ENCODE peak calls at places on chromosomes 5 and 9, in five cellular contexts. Y is LNCaP clone FGC; W is NCI-H748 treated with DMSO at 0.1 percent for 48 hours; E is activated naive CD4-positive, alpha-beta T cell treated with anti-CD3 and anti-CD28 coated beads for 36 hours; O is T follicular helper cell. Z is an unnamed sample.

GRCh38 chr5:91955610-91956009 is 572.5 kb upstream of the ARRDC3 start:
- DNase-seq in Y (no peak), W (no peak), E (no peak), O (no peak), Z (no peak)

GRCh38 chr5:172482156-172483020 is 28.1 kb upstream of the SH3PXD2B start:
- DNase-seq in Y (no peak), W (no peak), E (no peak), O (no peak), Z (no peak)

GRCh38 chr5:104430977-104431620 is 868.5 kb upstream of the NUDT12 start:
- DNase-seq in Y (no peak), W (no peak), E (no peak), O (no peak), Z (no peak)

GRCh38 chr5:143985832-143986485 is 174.0 kb downstream of the HMHB1 start:
- DNase-seq in Y (no peak), W (no peak), E (no peak), O (no peak), Z (no peak)

GRCh38 chr5:107296572-107296971 is 374.2 kb downstream of the EFNA5 start:
- DNase-seq in Y (no peak), W (peak), E (no peak), O (no peak), Z (no peak)

GRCh38 chr5:65769539-65769938 is 47.5 kb downstream of the NLN start:
- DNase-seq in Y (no peak), W (no peak), E (no peak), O (no peak), Z (no peak)

GRCh38 chr5:150053231-150053626 is 33.1 kb downstream of the CSF1R start:
- DNase-seq in Y (no peak), W (no peak), E (no peak), O (no peak), Z (no peak)

GRCh38 chr5:146588806-146589355 is 72.9 kb upstream of the GPR151 start:
- DNase-seq in Y (no peak), W (no peak), E (no peak), O (no peak), Z (no peak)

GRCh38 chr9:83312543-83312942 is 225.7 kb downstream of the FRMD3 start:
- DNase-seq in Y (no peak), W (peak), E (no peak), O (no peak), Z (no peak)

GRCh38 chr5:36692791-36693763 is 86.7 kb downstream of the SLC1A3 start:
- DNase-seq in Y (peak), W (peak), E (peak), O (no peak), Z (no peak)